ENCODE peak calls at places on chromosomes 3 and 15, in seven cellular contexts. One of them, this sample, is unnamed.
A peak's percentile ranks its signal among the peaks of the same experiment; 100 is the strongest.

GRCh38 chr3:183619624-183620274 is 15.7 kb upstream of the KLHL24 start:
- DNase-seq in iPS-NIHi11: no peak
- DNase-seq in T-helper 17 cell: no peak
- DNase-seq in stomach: no peak
- DNase-seq in B cell: no peak
- DNase-seq in EL: no peak
- DNase-seq in NCI-H1930: no peak
- DNase-seq in this sample: no peak

GRCh38 chr15:68187559-68187958 is 17.6 kb downstream of the CALML4 start:
- DNase-seq in B cell: no peak
- DNase-seq in NCI-H1930: no peak
- DNase-seq in EL: peak; percentile 66
- DNase-seq in T-helper 17 cell: no peak
- DNase-seq in stomach: peak; percentile 68
- DNase-seq in iPS-NIHi11: peak; percentile 29
- DNase-seq in this sample: peak; percentile 81

GRCh38 chr15:60733196-60733595 is 254.3 kb upstream of the ICE2 start:
- DNase-seq in NCI-H1930: no peak
- DNase-seq in B cell: no peak
- DNase-seq in stomach: no peak
- DNase-seq in EL: no peak
- DNase-seq in iPS-NIHi11: no peak
- DNase-seq in T-helper 17 cell: no peak
- DNase-seq in this sample: no peak

GRCh38 chr15:39511000-39511914 is 69.6 kb upstream of the THBS1 start:
- DNase-seq in NCI-H1930: no peak
- DNase-seq in T-helper 17 cell: no peak
- DNase-seq in B cell: no peak
- DNase-seq in iPS-NIHi11: no peak
- DNase-seq in stomach: no peak
- DNase-seq in EL: peak; percentile 88
- DNase-seq in this sample: no peak

GRCh38 chr3:154151969-154152368 is 30.8 kb downstream of the ARHGEF26 start:
- DNase-seq in NCI-H1930: no peak
- DNase-seq in EL: peak; percentile 78
- DNase-seq in iPS-NIHi11: no peak
- DNase-seq in stomach: no peak
- DNase-seq in T-helper 17 cell: no peak
- DNase-seq in B cell: no peak
- DNase-seq in this sample: no peak

GRCh38 chr15:70051948-70052633 is 45.6 kb downstream of the TLE3 start:
- DNase-seq in EL: no peak
- DNase-seq in NCI-H1930: no peak
- DNase-seq in B cell: no peak
- DNase-seq in T-helper 17 cell: no peak
- DNase-seq in iPS-NIHi11: no peak
- DNase-seq in stomach: no peak
- DNase-seq in this sample: no peak

GRCh38 chr3:43153189-43154083 is 47.6 kb upstream of the POMGNT2 start:
- DNase-seq in EL: peak; percentile 66
- DNase-seq in T-helper 17 cell: no peak
- DNase-seq in iPS-NIHi11: no peak
- DNase-seq in B cell: no peak
- DNase-seq in NCI-H1930: no peak
- DNase-seq in stomach: no peak
- DNase-seq in this sample: no peak

GRCh38 chr3:39141211-39141995 is 12.0 kb downstream of the CSRNP1 start:
- DNase-seq in T-helper 17 cell: no peak
- DNase-seq in B cell: peak; percentile 30
- DNase-seq in NCI-H1930: no peak
- DNase-seq in stomach: peak; percentile 91
- DNase-seq in iPS-NIHi11: peak; percentile 52
- DNase-seq in EL: peak; percentile 48
- DNase-seq in this sample: peak; percentile 92

GRCh38 chr3:123159926-123160635 is 41.7 kb upstream of the SEC22A start:
- DNase-seq in T-helper 17 cell: no peak
- DNase-seq in NCI-H1930: no peak
- DNase-seq in stomach: no peak
- DNase-seq in iPS-NIHi11: no peak
- DNase-seq in B cell: no peak
- DNase-seq in EL: peak; percentile 45
- DNase-seq in this sample: no peak

GRCh38 chr3:48088056-48088748 is 72.0 kb upstream of the MAP4 start:
- DNase-seq in EL: peak; percentile 41
- DNase-seq in B cell: no peak
- DNase-seq in iPS-NIHi11: peak; percentile 46
- DNase-seq in NCI-H1930: no peak
- DNase-seq in stomach: peak; percentile 28
- DNase-seq in T-helper 17 cell: peak; percentile 8
- DNase-seq in this sample: peak; percentile 3

GRCh38 chr15:31279221-31280036 is 47.2 kb upstream of the KLF13 start:
- DNase-seq in stomach: peak; percentile 25
- DNase-seq in T-helper 17 cell: no peak
- DNase-seq in EL: no peak
- DNase-seq in iPS-NIHi11: peak; percentile 2
- DNase-seq in NCI-H1930: no peak
- DNase-seq in B cell: no peak
- DNase-seq in this sample: peak; percentile 36

GRCh38 chr3:120560304-120561250 is 35.6 kb upstream of the NDUFB4 start:
- DNase-seq in iPS-NIHi11: no peak
- DNase-seq in NCI-H1930: no peak
- DNase-seq in EL: peak; percentile 70
- DNase-seq in B cell: no peak
- DNase-seq in T-helper 17 cell: no peak
- DNase-seq in stomach: no peak
- DNase-seq in this sample: no peak

GRCh38 chr3:141051641-141052569 is 758 bp downstream of the SPSB4 start:
- DNase-seq in EL: peak; percentile 23
- DNase-seq in iPS-NIHi11: peak; percentile 82
- DNase-seq in T-helper 17 cell: no peak
- DNase-seq in NCI-H1930: peak; percentile 78
- DNase-seq in B cell: no peak
- DNase-seq in stomach: no peak
- DNase-seq in this sample: no peak

GRCh38 chr15:99536422-99537033 is 29.3 kb upstream of the MEF2A start:
- DNase-seq in T-helper 17 cell: no peak
- DNase-seq in iPS-NIHi11: no peak
- DNase-seq in EL: peak; percentile 83
- DNase-seq in stomach: no peak
- DNase-seq in NCI-H1930: no peak
- DNase-seq in B cell: no peak
- DNase-seq in this sample: no peak

GRCh38 chr3:101851833-101852232 is 2.5 kb downstream of the NFKBIZ start:
- DNase-seq in iPS-NIHi11: no peak
- DNase-seq in T-helper 17 cell: no peak
- DNase-seq in stomach: no peak
- DNase-seq in B cell: no peak
- DNase-seq in NCI-H1930: no peak
- DNase-seq in EL: no peak
- DNase-seq in this sample: no peak

GRCh38 chr3:155805802-155806618 is at the start of gene C3orf33:
- DNase-seq in stomach: peak; percentile 79
- DNase-seq in T-helper 17 cell: peak; percentile 73
- DNase-seq in iPS-NIHi11: peak; percentile 96
- DNase-seq in NCI-H1930: peak; percentile 72
- DNase-seq in B cell: peak; percentile 68
- DNase-seq in EL: peak; percentile 68
- DNase-seq in this sample: peak; percentile 48

GRCh38 chr3:54225841-54226528 is 103.6 kb downstream of the CACNA2D3 start:
- DNase-seq in EL: no peak
- DNase-seq in T-helper 17 cell: no peak
- DNase-seq in iPS-NIHi11: no peak
- DNase-seq in stomach: no peak
- DNase-seq in B cell: no peak
- DNase-seq in NCI-H1930: no peak
- DNase-seq in this sample: no peak